ENCODE peak calls at places on chromosomes 11 and 22, in four cellular contexts. One of them, this sample, is unnamed.

GRCh38 chr11:122696662-122697061 is 41.1 kb downstream of the UBASH3B start:
- DNase-seq in SK-N-SH: no peak
- DNase-seq in GM12878: no peak
- DNase-seq in K562: peak
- DNase-seq in this sample: no peak

GRCh38 chr11:76159303-76159937 is 46.9 kb downstream of the WNT11 start:
- DNase-seq in K562: no peak
- DNase-seq in GM12878: no peak
- DNase-seq in SK-N-SH: no peak
- DNase-seq in this sample: no peak

GRCh38 chr11:117414724-117415123 is 87.1 kb downstream of the CEP164 start:
- DNase-seq in K562: no peak
- DNase-seq in GM12878: no peak
- DNase-seq in SK-N-SH: no peak
- DNase-seq in this sample: no peak

GRCh38 chr11:80473562-80473961 is 1032.7 kb upstream of the TENM4 start:
- DNase-seq in GM12878: peak
- DNase-seq in SK-N-SH: no peak
- DNase-seq in K562: no peak
- DNase-seq in this sample: no peak

GRCh38 chr11:30984827-30985226 is 384.7 kb downstream of the DCDC1 start:
- DNase-seq in SK-N-SH: no peak
- DNase-seq in K562: no peak
- DNase-seq in GM12878: no peak
- DNase-seq in this sample: no peak

GRCh38 chr11:96127596-96127959 is 203.7 kb upstream of the MTMR2 start:
- DNase-seq in GM12878: no peak
- DNase-seq in K562: no peak
- DNase-seq in SK-N-SH: no peak
- DNase-seq in this sample: no peak

GRCh38 chr11:100556781-100557180 is 130.3 kb upstream of the ARHGAP42 start:
- DNase-seq in K562: no peak
- DNase-seq in GM12878: no peak
- DNase-seq in SK-N-SH: no peak
- DNase-seq in this sample: no peak

GRCh38 chr11:93024376-93024775 is 54.9 kb downstream of the MTNR1B start:
- DNase-seq in K562: no peak
- DNase-seq in SK-N-SH: no peak
- DNase-seq in GM12878: no peak
- DNase-seq in this sample: no peak

GRCh38 chr11:40125054-40125453 is 1334.4 kb downstream of the LRRC4C start:
- DNase-seq in SK-N-SH: no peak
- DNase-seq in K562: no peak
- DNase-seq in GM12878: no peak
- DNase-seq in this sample: no peak

GRCh38 chr22:34160117-34160758 is 240.0 kb upstream of the LARGE1 start:
- DNase-seq in SK-N-SH: no peak
- DNase-seq in GM12878: no peak
- DNase-seq in K562: no peak
- DNase-seq in this sample: no peak

GRCh38 chr11:77236901-77237300 is 64.6 kb downstream of the GDPD4 start:
- DNase-seq in SK-N-SH: no peak
- DNase-seq in K562: no peak
- DNase-seq in GM12878: no peak
- DNase-seq in this sample: no peak

GRCh38 chr11:88175004-88175706 is at the start of gene RAB38:
- DNase-seq in GM12878: no peak
- DNase-seq in SK-N-SH: peak
- DNase-seq in K562: peak
- DNase-seq in this sample: no peak

GRCh38 chr11:70476669-70477068 is 78.3 kb downstream of the CTTN start:
- DNase-seq in GM12878: no peak
- DNase-seq in SK-N-SH: no peak
- DNase-seq in K562: no peak
- DNase-seq in this sample: no peak

GRCh38 chr11:110518809-110519514 is 89.2 kb downstream of the FDX1 start:
- DNase-seq in K562: no peak
- DNase-seq in GM12878: no peak
- DNase-seq in SK-N-SH: no peak
- DNase-seq in this sample: no peak

GRCh38 chr11:42249956-42250355 is 790.5 kb upstream of the LRRC4C start:
- DNase-seq in K562: no peak
- DNase-seq in GM12878: no peak
- DNase-seq in SK-N-SH: no peak
- DNase-seq in this sample: no peak

GRCh38 chr11:69066122-69067112 is 17.7 kb downstream of the TPCN2 start:
- DNase-seq in GM12878: no peak
- DNase-seq in K562: no peak
- DNase-seq in SK-N-SH: no peak
- DNase-seq in this sample: no peak
- TF ChIP-seq RAD21 in GM12878: no peak
- TF ChIP-seq RAD21 in K562: no peak
- TF ChIP-seq RAD21 in SK-N-SH: no peak
- TF ChIP-seq RAD21 in this sample: no peak

DNA sequence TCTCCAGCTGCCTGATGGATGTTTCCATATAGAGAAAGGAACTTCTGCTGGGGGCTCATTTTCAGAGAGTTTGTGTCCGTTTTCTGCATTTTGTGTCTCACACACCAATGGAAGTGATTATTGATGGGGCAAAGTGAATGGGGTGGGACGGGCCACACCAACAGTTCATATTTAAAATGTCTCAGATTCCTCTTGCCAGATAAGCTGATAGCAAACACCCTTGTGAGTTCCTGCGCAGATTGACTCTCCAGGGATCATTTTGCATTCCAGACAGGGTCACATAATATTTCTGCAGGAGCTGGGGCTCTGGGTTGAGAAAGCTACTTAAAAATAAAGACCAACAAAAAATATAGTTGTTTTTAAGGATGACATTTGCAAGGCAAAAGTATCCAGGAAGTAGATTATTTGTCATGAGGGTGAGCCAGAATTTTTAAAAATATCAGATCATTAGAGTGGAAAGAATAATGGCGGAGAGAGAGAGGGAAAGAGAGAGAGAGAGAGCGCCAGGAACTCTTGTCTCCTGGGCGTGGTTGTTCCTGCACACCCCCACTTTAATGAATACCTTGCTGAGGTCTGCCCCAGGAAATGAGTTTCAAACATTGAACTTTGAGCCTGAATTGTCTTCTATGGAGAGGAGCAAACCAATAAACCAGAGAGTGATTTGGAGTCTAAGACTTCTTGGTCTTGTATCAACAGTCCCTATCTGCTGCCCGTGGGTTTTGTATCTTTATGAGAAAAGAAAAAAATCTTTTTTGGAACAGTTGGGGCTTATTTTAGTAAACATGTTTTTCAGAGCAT is 33.3 kb downstream of the MICAL2 start:
- DNase-seq in SK-N-SH: no peak
- DNase-seq in K562: no peak
- DNase-seq in GM12878: no peak
- DNase-seq in this sample: peak
- TF ChIP-seq FOXM1 in SK-N-SH: no peak
- TF ChIP-seq FOXM1 in K562: no peak
- TF ChIP-seq FOXM1 in GM12878: no peak
- TF ChIP-seq FOXM1 in this sample: no peak

GRCh38 chr11:2539761-2540520 is 95.1 kb downstream of the KCNQ1 start:
- DNase-seq in GM12878: no peak
- DNase-seq in SK-N-SH: no peak
- DNase-seq in K562: no peak
- DNase-seq in this sample: no peak

GRCh38 chr11:2541881-2542361 is 97.1 kb downstream of the KCNQ1 start:
- DNase-seq in SK-N-SH: no peak
- DNase-seq in GM12878: no peak
- DNase-seq in K562: no peak
- DNase-seq in this sample: no peak

GRCh38 chr11:2538951-2539735 is 94.3 kb downstream of the KCNQ1 start:
- DNase-seq in SK-N-SH: no peak
- DNase-seq in K562: no peak
- DNase-seq in GM12878: no peak
- DNase-seq in this sample: no peak

GRCh38 chr11:2541321-2541680 is 96.5 kb downstream of the KCNQ1 start:
- DNase-seq in GM12878: no peak
- DNase-seq in K562: no peak
- DNase-seq in SK-N-SH: no peak
- DNase-seq in this sample: no peak

GRCh38 chr11:2540521-2541320 is 95.9 kb downstream of the KCNQ1 start:
- DNase-seq in K562: no peak
- DNase-seq in SK-N-SH: no peak
- DNase-seq in GM12878: no peak
- DNase-seq in this sample: no peak
- TF ChIP-seq RAD21 in K562: no peak
- TF ChIP-seq RAD21 in SK-N-SH: no peak
- TF ChIP-seq RAD21 in GM12878: no peak
- TF ChIP-seq RAD21 in this sample: no peak

GRCh38 chr11:72584293-72584921 is 89.8 kb downstream of the PDE2A start:
- DNase-seq in SK-N-SH: no peak
- DNase-seq in K562: peak
- DNase-seq in GM12878: no peak
- DNase-seq in this sample: no peak
- TF ChIP-seq FOXM1 in SK-N-SH: no peak
- TF ChIP-seq FOXM1 in K562: no peak
- TF ChIP-seq FOXM1 in GM12878: no peak
- TF ChIP-seq FOXM1 in this sample: no peak

DNA sequence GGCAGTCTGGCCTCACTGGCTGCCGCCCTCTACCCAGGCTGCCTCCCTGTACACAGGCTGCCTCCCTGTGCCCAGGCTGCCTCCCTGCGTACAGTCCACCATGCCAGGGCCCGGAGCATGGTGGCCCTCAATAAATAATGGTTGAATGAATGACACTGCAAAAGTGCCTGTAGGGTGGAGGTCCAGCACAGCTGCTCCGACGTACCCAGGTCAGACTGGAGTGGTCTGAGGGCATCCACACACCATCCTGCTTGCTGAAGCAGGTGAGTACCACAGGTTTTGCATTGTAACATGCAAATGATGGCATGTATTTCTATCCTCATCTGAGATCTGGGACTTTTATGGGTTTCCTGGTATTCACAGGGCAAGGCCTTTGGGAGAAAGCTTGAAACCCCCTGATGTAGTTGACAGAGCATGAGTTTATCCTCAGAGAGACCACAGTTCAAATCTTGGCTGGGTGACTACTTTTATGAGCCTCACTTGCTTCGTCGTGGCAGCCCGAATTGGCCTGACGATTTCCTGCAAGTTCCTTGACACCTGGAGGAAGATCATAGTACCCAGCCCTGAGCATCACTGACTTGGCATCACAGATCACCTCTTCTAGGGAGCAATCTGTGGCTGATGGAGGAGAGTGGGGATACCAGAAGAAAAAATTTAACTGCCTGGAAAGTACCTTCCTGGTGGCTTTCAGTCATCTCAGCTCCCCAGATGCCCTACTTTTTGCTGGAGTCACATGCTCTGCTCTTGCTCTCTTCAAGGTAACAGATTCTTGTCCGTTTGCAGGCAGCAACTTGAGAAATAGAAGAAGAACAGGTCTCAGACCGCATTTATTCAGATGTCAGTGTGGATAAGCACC is 16.0 kb upstream of the CYB5R3 start:
- DNase-seq in SK-N-SH: no peak
- DNase-seq in K562: no peak
- DNase-seq in GM12878: peak
- DNase-seq in this sample: no peak
- TF ChIP-seq RAD21 in SK-N-SH: no peak
- TF ChIP-seq RAD21 in K562: no peak
- TF ChIP-seq RAD21 in GM12878: no peak
- TF ChIP-seq RAD21 in this sample: no peak

DNA sequence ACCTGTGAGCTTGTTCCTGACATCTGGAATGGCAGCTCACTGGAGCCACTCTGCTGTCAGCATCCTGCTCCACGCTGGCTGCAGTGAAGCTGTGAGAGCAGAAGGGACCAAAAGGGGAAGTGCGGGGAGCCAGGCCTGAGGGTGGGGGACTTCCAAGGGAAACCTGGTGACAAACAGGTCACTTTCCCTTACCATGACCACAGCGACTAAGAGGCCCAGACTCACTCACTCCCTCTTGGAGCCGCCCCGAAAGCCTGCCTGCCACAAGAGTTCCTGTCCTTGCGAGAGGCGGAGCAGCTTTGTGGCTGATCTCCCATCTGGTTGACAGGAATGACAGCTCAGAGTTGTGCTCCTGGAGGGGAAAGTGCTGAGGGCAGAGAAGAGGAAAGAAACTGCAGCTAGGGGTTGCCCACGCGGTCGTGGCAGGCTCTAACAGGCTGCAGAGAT is 183.8 kb upstream of the NTM start:
- DNase-seq in SK-N-SH: no peak
- DNase-seq in K562: no peak
- DNase-seq in GM12878: peak
- DNase-seq in this sample: no peak
- TF ChIP-seq FOXM1 in SK-N-SH: no peak
- TF ChIP-seq FOXM1 in K562: no peak
- TF ChIP-seq FOXM1 in GM12878: no peak
- TF ChIP-seq FOXM1 in this sample: no peak

GRCh38 chr11:11774928-11775327 is 66.8 kb upstream of the USP47 start:
- DNase-seq in SK-N-SH: no peak
- DNase-seq in GM12878: no peak
- DNase-seq in K562: no peak
- DNase-seq in this sample: no peak

GRCh38 chr11:11772865-11773515 is 68.8 kb upstream of the USP47 start:
- DNase-seq in K562: no peak
- DNase-seq in SK-N-SH: no peak
- DNase-seq in GM12878: no peak
- DNase-seq in this sample: no peak

GRCh38 chr11:11777897-11778296 is 63.9 kb upstream of the USP47 start:
- DNase-seq in SK-N-SH: no peak
- DNase-seq in GM12878: no peak
- DNase-seq in K562: no peak
- DNase-seq in this sample: no peak

GRCh38 chr11:11779975-11780374 is 61.8 kb upstream of the USP47 start:
- DNase-seq in K562: no peak
- DNase-seq in GM12878: no peak
- DNase-seq in SK-N-SH: no peak
- DNase-seq in this sample: no peak

DNA sequence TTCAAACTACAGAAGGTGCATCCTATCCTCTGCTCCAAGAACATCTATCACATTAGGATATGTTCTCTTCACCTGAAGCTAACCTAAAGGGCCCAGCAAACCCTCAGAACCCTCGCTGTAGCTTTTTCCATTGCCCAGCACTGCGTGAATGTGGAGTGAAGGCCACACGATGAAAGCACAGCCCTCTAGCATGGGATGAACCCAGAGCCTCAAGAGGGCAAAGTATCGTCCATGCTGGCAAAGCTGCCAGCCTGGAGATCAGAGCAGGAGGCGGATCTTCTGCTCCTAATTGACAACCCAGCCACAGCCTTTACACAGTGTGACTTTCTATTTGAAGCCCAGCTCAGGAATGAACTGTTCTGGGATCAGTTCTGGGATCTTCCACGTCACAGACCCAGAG is 65.1 kb upstream of the USP47 start:
- DNase-seq in K562: no peak
- DNase-seq in GM12878: no peak
- DNase-seq in SK-N-SH: no peak
- DNase-seq in this sample: no peak
- TF ChIP-seq RAD21 in K562: no peak
- TF ChIP-seq RAD21 in GM12878: no peak
- TF ChIP-seq RAD21 in SK-N-SH: no peak
- TF ChIP-seq RAD21 in this sample: no peak

DNA sequence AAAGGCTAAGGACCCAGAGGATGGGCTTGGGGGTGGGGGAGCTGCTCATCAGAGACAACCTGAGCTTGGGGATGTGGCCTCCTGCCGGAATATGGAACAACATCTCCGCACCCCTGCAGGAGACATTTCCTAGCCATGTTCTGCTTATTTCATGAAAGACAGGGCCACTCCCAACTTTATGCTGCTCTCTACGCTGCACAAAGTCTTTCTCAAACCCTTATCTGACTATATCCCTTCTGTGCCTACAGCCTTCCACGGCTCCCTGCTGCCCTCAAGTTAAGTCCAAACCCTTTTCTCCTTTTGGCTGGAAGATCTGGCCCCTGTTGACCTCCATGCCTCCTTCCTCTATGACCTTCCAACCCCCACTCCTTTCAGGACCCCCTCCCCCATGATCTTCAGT is 562.0 kb downstream of the MN1 start:
- DNase-seq in GM12878: no peak
- DNase-seq in K562: no peak
- DNase-seq in SK-N-SH: no peak
- DNase-seq in this sample: no peak
- TF ChIP-seq FOXM1 in GM12878: no peak
- TF ChIP-seq FOXM1 in K562: no peak
- TF ChIP-seq FOXM1 in SK-N-SH: no peak
- TF ChIP-seq FOXM1 in this sample: no peak